ENCODE peak calls at places on chromosomes 12 and 14, in eight cellular contexts. U, D, O, C, Y, P, L and S are unnamed samples.

GRCh38 chr12:95083471-95083870 is 10.1 kb upstream of the NR2C1 start:
- DNase-seq in U (no peak), D (no peak), O (no peak), C (no peak), Y (no peak), P (no peak), L (no peak), S (peak; percentile 17)

GRCh38 chr12:79384551-79384950 is 306.2 kb downstream of the PAWR start:
- DNase-seq in U (no peak), D (no peak), O (no peak), C (no peak), Y (no peak), P (no peak), L (no peak), S (no peak)

GRCh38 chr12:123532808-123533649 is 490 bp downstream of the RILPL1 start:
- DNase-seq in U (peak; percentile 51), D (peak; percentile 89), O (peak; percentile 75), C (no peak), Y (peak; percentile 19), P (peak; percentile 51), L (peak; percentile 61), S (peak; percentile 64)

GRCh38 chr14:103121161-103121845 is 2.0 kb upstream of the TNFAIP2 start:
- DNase-seq in U (no peak), D (peak; percentile 93), O (no peak), C (no peak), Y (no peak), P (no peak), L (peak; percentile 83), S (peak; percentile 25)

GRCh38 chr12:76503957-76504356 is 55.6 kb downstream of the OSBPL8 start:
- DNase-seq in U (no peak), D (no peak), O (no peak), C (no peak), Y (no peak), P (no peak), L (no peak), S (no peak)

GRCh38 chr12:69059465-69060457 is 126.8 kb upstream of the CPM start:
- DNase-seq in U (peak; percentile 19), D (no peak), O (no peak), C (no peak), Y (no peak), P (no peak), L (no peak), S (peak; percentile 91)

GRCh38 chr14:76834296-76834695 is 8.1 kb downstream of the LRRC74A start:
- DNase-seq in U (peak; percentile 30), D (no peak), O (no peak), C (no peak), Y (no peak), P (no peak), L (no peak), S (no peak)

GRCh38 chr14:49909016-49909415 is 16.1 kb downstream of the ARF6 start:
- DNase-seq in U (no peak), D (no peak), O (no peak), C (no peak), Y (no peak), P (no peak), L (no peak), S (no peak)

GRCh38 chr14:52298795-52299194 is 15.3 kb upstream of the PTGER2 start:
- DNase-seq in U (no peak), D (no peak), O (no peak), C (no peak), Y (no peak), P (no peak), L (no peak), S (no peak)

GRCh38 chr12:90854136-90854689 is 100.8 kb downstream of the CCER1 start:
- DNase-seq in U (peak; percentile 39), D (no peak), O (peak; percentile 27), C (no peak), Y (peak; percentile 42), P (peak; percentile 5), L (no peak), S (peak; percentile 73)

GRCh38 chr12:14399871-14400270 is 34.4 kb downstream of the ATF7IP start:
- DNase-seq in U (no peak), D (no peak), O (no peak), C (no peak), Y (no peak), P (no peak), L (no peak), S (no peak)

GRCh38 chr14:32913725-32914124 is 25.0 kb upstream of the NPAS3 start:
- DNase-seq in U (no peak), D (no peak), O (no peak), C (no peak), Y (no peak), P (peak; percentile 7), L (no peak), S (peak; percentile 16)
- TF ChIP-seq CTCF in U (no peak), D (no peak), O (no peak), C (no peak), Y (no peak), P (no peak), L (no peak), S (no peak)

DNA sequence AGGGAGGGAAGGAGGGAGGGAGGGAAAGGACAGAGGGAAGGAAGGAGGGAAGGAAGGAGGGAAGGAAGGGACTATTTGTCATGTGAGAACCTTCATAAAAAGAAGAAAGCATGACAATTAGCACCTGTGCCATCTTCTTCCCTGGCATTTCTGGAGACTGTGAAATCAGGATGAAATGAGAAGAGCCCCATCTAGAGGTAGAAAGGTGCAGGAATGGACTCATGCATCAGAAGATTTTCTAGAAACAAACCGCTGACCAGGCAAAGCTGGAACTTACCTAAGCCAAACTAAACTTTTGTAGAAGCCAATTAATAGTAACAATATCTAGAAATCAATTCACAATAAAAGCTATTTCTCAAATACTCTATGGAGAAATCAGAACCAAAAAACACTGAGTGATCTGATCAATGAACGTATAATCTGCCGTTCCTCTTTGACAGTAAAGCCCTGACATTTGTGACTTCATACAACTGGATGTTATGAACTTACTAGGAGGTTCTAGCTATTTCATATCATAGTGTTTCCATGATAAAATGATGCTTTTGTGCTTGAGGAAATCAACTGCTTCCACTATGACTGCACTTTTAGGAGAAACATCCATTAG is 24.4 kb upstream of the CRACR2A start:
- DNase-seq in U (peak; percentile 37), D (no peak), O (peak; percentile 6), C (no peak), Y (peak; percentile 70), P (peak; percentile 4), L (no peak), S (peak; percentile 73)
- TF ChIP-seq CTCF in U (peak; percentile 31), D (peak; percentile 46), O (peak; percentile 72), C (peak; percentile 63), Y (peak; percentile 43), P (peak; percentile 59), L (peak; percentile 72), S (peak; percentile 66)

GRCh38 chr12:31728917-31729640 is at the start of gene AMN1:
- DNase-seq in U (peak; percentile 99), D (peak; percentile 100), O (peak; percentile 99), C (peak; percentile 99), Y (peak; percentile 100), P (peak; percentile 99), L (peak; percentile 99), S (peak; percentile 100)
- TF ChIP-seq CTCF in U (no peak), D (no peak), O (no peak), C (peak; percentile 51), Y (no peak), P (no peak), L (peak; percentile 10), S (no peak)

GRCh38 chr12:122352394-122352793 is 70.1 kb downstream of the CLIP1 start:
- DNase-seq in U (no peak), D (no peak), O (no peak), C (no peak), Y (no peak), P (peak; percentile 85), L (no peak), S (no peak)

GRCh38 chr12:122348505-122348904 is 74.0 kb downstream of the CLIP1 start:
- DNase-seq in U (no peak), D (no peak), O (no peak), C (no peak), Y (no peak), P (no peak), L (no peak), S (no peak)

GRCh38 chr12:122346054-122346453 is 76.4 kb downstream of the CLIP1 start:
- DNase-seq in U (no peak), D (no peak), O (no peak), C (no peak), Y (no peak), P (no peak), L (no peak), S (no peak)

GRCh38 chr12:122349078-122349477 is 73.4 kb downstream of the CLIP1 start:
- DNase-seq in U (no peak), D (no peak), O (no peak), C (no peak), Y (no peak), P (no peak), L (no peak), S (no peak)

DNA sequence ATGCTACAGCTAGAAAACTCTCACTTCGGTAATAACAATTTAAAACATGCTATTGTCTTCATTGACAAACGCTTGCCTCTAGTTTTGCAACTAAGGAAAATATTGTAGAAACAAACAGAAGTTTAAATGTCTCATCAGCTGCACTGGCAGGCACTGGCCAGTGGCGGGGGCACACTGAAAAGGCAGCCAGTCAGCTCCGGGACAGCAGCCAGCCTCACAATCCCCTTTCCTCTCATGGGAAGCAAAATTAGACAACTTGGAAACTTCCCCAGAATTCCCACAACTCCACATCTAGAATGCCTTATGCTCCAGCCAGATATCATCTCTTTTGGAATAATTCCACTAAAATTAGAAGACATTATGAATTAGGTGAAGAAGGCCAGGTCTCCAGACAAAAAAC is 72.0 kb downstream of the CLIP1 start:
- DNase-seq in U (no peak), D (no peak), O (no peak), C (no peak), Y (no peak), P (peak; percentile 80), L (peak; percentile 40), S (peak; percentile 59)
- TF ChIP-seq CTCF in U (no peak), D (no peak), O (no peak), C (no peak), Y (no peak), P (no peak), L (peak; percentile 31), S (peak; percentile 12)

GRCh38 chr14:72471346-72471745 is 422.6 kb downstream of the DPF3 start:
- DNase-seq in U (no peak), D (no peak), O (no peak), C (no peak), Y (no peak), P (no peak), L (no peak), S (peak; percentile 41)

GRCh38 chr14:72478397-72479025 is 415.4 kb downstream of the DPF3 start:
- DNase-seq in U (no peak), D (no peak), O (peak; percentile 23), C (no peak), Y (no peak), P (peak; percentile 91), L (no peak), S (no peak)

GRCh38 chr14:72476657-72477499 is 417.0 kb downstream of the DPF3 start:
- DNase-seq in U (peak; percentile 33), D (no peak), O (no peak), C (no peak), Y (peak; percentile 36), P (peak; percentile 86), L (no peak), S (peak; percentile 79)

GRCh38 chr14:72472845-72473244 is 421.1 kb downstream of the DPF3 start:
- DNase-seq in U (no peak), D (no peak), O (no peak), C (no peak), Y (no peak), P (no peak), L (no peak), S (no peak)
- TF ChIP-seq CTCF in U (no peak), D (no peak), O (peak; percentile 28), C (no peak), Y (no peak), P (no peak), L (no peak), S (no peak)